ENCODE peak calls at places on chromosomes 13 and 19, in eight cellular contexts. P is NB4, X is endothelial cell of umbilical vein, B is HCT116, D is tibial nerve, R is IMR-90, M is esophagus squamous epithelium, T is right lobe of liver. H is an unnamed sample.

GRCh38 chr13:29749401-29750177 is 100.8 kb downstream of the UBL3 start:
- DNase-seq in P (no peak), X (no peak), B (no peak), D (no peak), R (peak; percentile 84), M (no peak), T (no peak), H (no peak)

GRCh38 chr13:102346769-102347168 is 55.1 kb downstream of the FGF14 start:
- DNase-seq in P (no peak), X (no peak), B (no peak), D (no peak), R (no peak), M (no peak), T (no peak), H (no peak)

GRCh38 chr19:45038931-45039893 is at the start of gene CLASRP:
- DNase-seq in P (peak; percentile 83), X (peak; percentile 85), B (peak; percentile 71), D (peak; percentile 84), R (peak; percentile 86), M (peak; percentile 44), T (peak; percentile 93), H (peak; percentile 73)

GRCh38 chr19:13920940-13921744 is 15.1 kb downstream of the CC2D1A start:
- DNase-seq in P (peak; percentile 80), X (peak; percentile 34), B (peak; percentile 39), D (peak; percentile 38), R (peak; percentile 44), M (no peak), T (no peak), H (peak; percentile 56)

GRCh38 chr19:31113250-31113685 is 236.0 kb downstream of the TSHZ3 start:
- DNase-seq in P (no peak), X (no peak), B (no peak), D (no peak), R (peak; percentile 39), M (no peak), T (no peak), H (no peak)

GRCh38 chr19:1177322-1178114 is 3.5 kb upstream of the SBNO2 start:
- DNase-seq in P (peak; percentile 73), X (peak; percentile 63), B (peak; percentile 61), D (no peak), R (peak; percentile 97), M (no peak), T (no peak), H (peak; percentile 85)

GRCh38 chr19:18021121-18021755 is 13.3 kb downstream of the ARRDC2 start:
- DNase-seq in P (peak; percentile 65), X (peak; percentile 97), B (no peak), D (peak; percentile 78), R (peak; percentile 88), M (no peak), T (peak; percentile 94), H (peak; percentile 82)

GRCh38 chr13:44393391-44393790 is 19.8 kb downstream of the SERP2 start:
- DNase-seq in P (no peak), X (peak; percentile 55), B (no peak), D (no peak), R (no peak), M (no peak), T (peak; percentile 55), H (no peak)

GRCh38 chr19:1955171-1956142 is 14.5 kb downstream of the CSNK1G2 start:
- DNase-seq in P (no peak), X (no peak), B (no peak), D (no peak), R (no peak), M (no peak), T (no peak), H (no peak)

GRCh38 chr19:32407004-32407992 is 1.7 kb downstream of the DPY19L3 start:
- DNase-seq in P (peak; percentile 35), X (no peak), B (no peak), D (no peak), R (peak; percentile 37), M (no peak), T (no peak), H (no peak)

GRCh38 chr19:1247747-1248453 is 483 bp upstream of the MIDN start:
- DNase-seq in P (peak; percentile 62), X (peak; percentile 90), B (no peak), D (no peak), R (peak; percentile 70), M (no peak), T (peak; percentile 93), H (peak; percentile 72)

GRCh38 chr13:95256086-95256485 is 45.2 kb downstream of the ABCC4 start:
- DNase-seq in P (no peak), X (peak; percentile 85), B (peak; percentile 93), D (no peak), R (peak; percentile 97), M (no peak), T (no peak), H (peak; percentile 70)

GRCh38 chr19:40530091-40530901 is 46.4 kb upstream of the SHKBP1 start:
- DNase-seq in P (no peak), X (no peak), B (no peak), D (no peak), R (no peak), M (no peak), T (peak; percentile 22), H (no peak)

GRCh38 chr13:79458436-79458835 is 22.5 kb upstream of the NDFIP2 start:
- DNase-seq in P (no peak), X (peak; percentile 20), B (no peak), D (no peak), R (no peak), M (no peak), T (no peak), H (no peak)

GRCh38 chr13:86135856-86136255 is 336.6 kb upstream of the SLITRK6 start:
- DNase-seq in P (no peak), X (no peak), B (no peak), D (no peak), R (no peak), M (no peak), T (no peak), H (no peak)

GRCh38 chr19:35383536-35383935 is 12.7 kb downstream of the GPR42 start:
- DNase-seq in P (no peak), X (no peak), B (no peak), D (no peak), R (no peak), M (no peak), T (no peak), H (no peak)
- TF ChIP-seq POLR2A in P (no peak), X (no peak), B (no peak), D (no peak), R (no peak), M (no peak), T (no peak), H (no peak)

GRCh38 chr19:33721735-33722297 is 74.9 kb upstream of the KCTD15 start:
- DNase-seq in P (no peak), X (no peak), B (no peak), D (no peak), R (no peak), M (no peak), T (no peak), H (no peak)
- TF ChIP-seq POLR2A in P (no peak), X (no peak), B (no peak), D (no peak), R (no peak), M (no peak), T (no peak), H (no peak)

GRCh38 chr19:55149078-55150003 is at the start of gene TNNT1:
- DNase-seq in P (no peak), X (no peak), B (no peak), D (no peak), R (no peak), M (no peak), T (no peak), H (peak; percentile 75)

GRCh38 chr19:55146078-55146647 is 2.8 kb downstream of the TNNT1 start:
- DNase-seq in P (peak; percentile 43), X (no peak), B (peak; percentile 64), D (no peak), R (no peak), M (no peak), T (no peak), H (peak; percentile 98)

GRCh38 chr19:55145241-55145640 is 3.8 kb downstream of the TNNT1 start:
- DNase-seq in P (peak; percentile 36), X (no peak), B (no peak), D (no peak), R (no peak), M (no peak), T (no peak), H (no peak)

GRCh38 chr19:55147408-55148251 is 1.4 kb downstream of the TNNT1 start:
- DNase-seq in P (no peak), X (no peak), B (no peak), D (no peak), R (no peak), M (no peak), T (no peak), H (no peak)

GRCh38 chr19:55146648-55147218 is 2.3 kb downstream of the TNNT1 start:
- DNase-seq in P (peak; percentile 24), X (no peak), B (peak; percentile 61), D (no peak), R (no peak), M (no peak), T (no peak), H (peak; percentile 99)
- TF ChIP-seq POLR2A in P (no peak), X (no peak), B (peak; percentile 36), D (no peak), R (no peak), M (no peak), T (no peak), H (peak; percentile 69)

GRCh38 chr19:47133021-47133471 is 2.4 kb downstream of the SAE1 start:
- DNase-seq in P (no peak), X (no peak), B (no peak), D (no peak), R (no peak), M (no peak), T (no peak), H (no peak)
- TF ChIP-seq POLR2A in P (no peak), X (no peak), B (no peak), D (no peak), R (no peak), M (no peak), T (no peak), H (no peak)

DNA sequence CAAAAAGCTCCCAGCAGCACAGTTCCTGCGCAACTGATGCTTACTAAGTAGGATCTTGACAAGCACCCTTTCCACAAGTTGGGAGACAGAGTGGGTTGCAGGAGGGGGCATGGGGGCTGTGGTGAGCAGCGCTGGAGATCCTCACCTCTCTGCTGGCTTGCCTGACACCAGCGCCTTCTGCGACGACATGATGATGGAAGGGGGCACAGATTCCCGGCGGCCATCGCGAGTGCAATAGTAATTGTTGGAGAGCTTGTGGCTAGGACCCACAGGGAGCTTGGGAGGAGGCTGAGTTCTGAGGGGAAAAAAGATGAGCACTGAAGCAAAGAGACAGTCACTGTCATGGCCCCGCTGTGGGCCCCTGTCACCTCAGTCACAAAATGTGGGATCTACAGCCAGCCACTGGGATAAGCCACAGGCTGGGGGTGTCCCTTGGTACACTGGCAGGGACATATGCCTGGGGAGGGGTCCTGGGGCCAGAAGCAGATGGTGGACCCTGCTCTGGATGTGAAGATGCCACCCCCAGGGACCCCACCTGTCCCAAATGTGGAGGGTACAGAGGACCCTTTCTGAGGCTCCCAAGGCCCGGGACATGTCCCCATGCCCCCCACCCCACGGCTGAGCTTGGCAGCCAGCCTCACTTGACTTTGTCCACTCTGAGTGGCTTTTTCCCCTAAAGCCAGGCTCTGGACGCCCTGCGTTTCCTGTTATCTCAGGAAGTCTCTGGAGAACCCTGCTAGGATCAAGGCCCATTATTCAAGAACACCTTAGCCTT is 4.6 kb downstream of the NDUFA7 start:
- DNase-seq in P (no peak), X (no peak), B (no peak), D (no peak), R (no peak), M (no peak), T (no peak), H (no peak)
- TF ChIP-seq POLR2A in P (no peak), X (no peak), B (no peak), D (no peak), R (no peak), M (no peak), T (no peak), H (no peak)

H was measured in H54.